ENCODE peak calls at places on chromosomes 12 and 14, in eight cellular contexts. J, U, F, A, E, N, B and Z are unnamed samples. For H3K4me1, the result is how much of the 10 kb centered on the place peaks cover.

GRCh38 chr12:123076604-123077297 is 74.1 kb downstream of the PITPNM2 start:
- DNase-seq in E (peak), F (no peak), J (no peak), A (no peak), B (no peak), N (no peak), U (no peak), Z (no peak)

GRCh38 chr12:122738561-122738960 is 7.9 kb upstream of the HCAR1 start:
- DNase-seq in A (no peak), N (no peak), F (no peak), E (no peak), U (no peak), J (no peak), B (no peak), Z (peak)

GRCh38 chr12:6278439-6279255 is 31.8 kb upstream of the PLEKHG6 start:
- DNase-seq in U (peak), E (peak), B (peak), N (peak), F (peak), J (peak), A (peak), Z (peak)

GRCh38 chr14:28308727-28309126 is 457.9 kb upstream of the FOXG1 start:
- DNase-seq in N (no peak), U (no peak), B (no peak), E (no peak), F (no peak), J (no peak), A (no peak), Z (no peak)

GRCh38 chr12:1093166-1093751 is 102.2 kb downstream of the ERC1 start:
- DNase-seq in A (no peak), E (no peak), J (no peak), N (no peak), F (peak), U (peak), B (peak), Z (no peak)

GRCh38 chr14:59207506-59207933 is 19.1 kb downstream of the DAAM1 start:
- DNase-seq in N (no peak), E (no peak), J (no peak), A (no peak), U (no peak), B (no peak), F (no peak), Z (no peak)

GRCh38 chr12:87687362-87687761 is 341.8 kb downstream of the C12orf50 start:
- DNase-seq in E (no peak), J (no peak), N (no peak), F (no peak), U (no peak), A (peak), B (no peak), Z (no peak)

GRCh38 chr14:55965851-55966250 is 152.4 kb upstream of the PELI2 start:
- DNase-seq in J (no peak), N (no peak), A (no peak), B (no peak), E (no peak), F (no peak), U (no peak), Z (no peak)

GRCh38 chr12:128578045-128578444 is 245.7 kb downstream of the SLC15A4 start:
- DNase-seq in J (no peak), F (no peak), A (no peak), B (no peak), U (no peak), N (no peak), E (no peak), Z (no peak)

GRCh38 chr12:41932028-41932427 is 212.6 kb downstream of the GXYLT1 start:
- DNase-seq in A (no peak), E (peak), B (no peak), F (no peak), U (no peak), N (no peak), J (no peak), Z (no peak)

GRCh38 chr14:102392506-102392905 is 29.8 kb downstream of the TECPR2 start:
- DNase-seq in N (no peak), B (no peak), F (no peak), J (no peak), U (no peak), A (no peak), E (no peak), Z (no peak)

GRCh38 chr14:23121401-23121800 is 2.3 kb upstream of the CEBPE start:
- DNase-seq in A (peak), J (no peak), F (peak), B (no peak), U (no peak), N (peak), E (no peak), Z (no peak)

GRCh38 chr12:124513297-124513867 is 54.0 kb downstream of the NCOR2 start:
- DNase-seq in A (no peak), F (no peak), U (no peak), E (no peak), J (no peak), B (no peak), N (no peak), Z (no peak)
- H3K4me1 ChIP-seq in A (under half), F (under half), U (half or more), E (half or more), J (under half), B (half or more), N (under half), Z (half or more)

GRCh38 chr14:38143170-38143569 is 64.5 kb upstream of the SSTR1 start:
- DNase-seq in B (no peak), N (no peak), J (no peak), A (no peak), E (no peak), U (no peak), F (no peak), Z (no peak)
- H3K4me3 ChIP-seq in B (no peak), N (no peak), J (no peak), A (no peak), E (no peak), U (no peak), F (no peak), Z (no peak)

DNA sequence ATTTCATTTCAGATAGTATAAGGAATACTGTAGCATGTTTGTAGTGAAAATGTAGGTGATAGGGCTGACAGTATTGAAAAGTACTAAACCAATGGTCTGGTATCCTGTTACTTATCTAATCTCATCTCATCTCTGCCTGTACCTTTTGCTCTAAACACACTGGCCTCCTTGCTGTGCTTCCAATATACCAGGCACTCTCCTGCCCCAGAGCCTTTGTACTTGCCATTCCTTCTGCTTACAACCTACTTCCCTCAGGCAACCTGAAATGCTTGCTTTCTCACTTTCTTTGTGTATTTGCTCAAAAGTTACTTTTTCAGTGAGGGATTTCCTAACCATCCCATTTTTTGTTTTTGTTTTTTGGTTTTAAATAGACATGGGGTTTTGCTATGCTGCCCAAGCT is 101.9 kb downstream of the PAPLN start:
- DNase-seq in N (no peak), E (no peak), J (no peak), U (no peak), F (no peak), B (no peak), A (no peak), Z (no peak)
- H3K27ac ChIP-seq in N (no peak), E (no peak), J (no peak), U (no peak), F (no peak), B (no peak), A (no peak), Z (no peak)

DNA sequence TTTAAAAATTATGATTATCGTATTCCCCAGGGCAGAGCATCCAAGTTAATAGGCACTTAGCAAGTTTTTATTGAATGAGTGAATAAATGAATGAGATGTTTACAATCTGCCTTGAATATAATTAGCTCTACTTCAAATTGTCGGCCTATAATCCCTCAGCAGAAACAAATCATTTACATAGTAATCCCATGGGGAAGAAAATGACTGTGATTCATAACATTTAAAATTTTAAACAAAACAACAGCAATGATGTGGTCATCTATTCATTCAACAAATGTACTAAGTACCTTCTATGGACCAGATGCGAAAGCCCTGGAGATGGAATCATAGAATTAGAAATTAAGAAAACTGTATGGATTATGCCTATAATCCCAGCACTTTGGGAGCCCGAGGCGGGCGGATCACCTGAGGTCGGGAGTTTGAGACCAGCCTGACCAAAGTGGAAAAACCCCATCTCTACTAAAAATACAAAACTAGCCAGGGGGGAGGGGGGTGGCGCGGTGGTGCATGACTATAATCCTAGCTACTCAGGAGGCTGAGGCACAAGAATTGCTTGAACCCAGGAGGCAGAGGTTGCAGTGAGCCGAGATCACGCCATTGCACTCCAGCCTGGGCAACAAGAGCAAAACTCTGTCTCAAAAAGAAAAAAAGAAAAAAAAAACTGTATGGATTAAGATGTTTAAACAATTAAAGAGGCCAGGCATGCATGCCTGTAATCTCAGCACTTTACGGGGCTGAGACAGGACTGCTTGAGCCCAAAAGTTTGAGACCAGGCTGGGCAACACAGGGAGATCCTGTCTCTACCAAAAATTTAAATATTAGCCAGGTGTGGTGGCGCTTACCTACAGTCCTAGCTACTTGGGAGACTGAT is 17.7 kb upstream of the MDM2 start:
- DNase-seq in N (no peak), U (no peak), E (no peak), J (no peak), F (no peak), B (no peak), A (no peak), Z (no peak)
- H3K4me1 ChIP-seq in N (under half), U (half or more), E (under half), J (under half), F (under half), B (under half), A (under half), Z (under half)